ENCODE peak calls at places on chromosome 12, in seven cellular contexts. C is fibroblast of lung, Q is H9, S is stomach, K is thoracic aorta, I is Peyer's patch, O is ovary. R is an unnamed sample. For H3K4me1, the result is how much of the 10 kb centered on the place peaks cover.

GRCh38 chr12:43099691-43100163 is 452.3 kb downstream of the ADAMTS20 start:
- DNase-seq in C (no peak), Q (no peak), S (no peak), K (no peak), I (no peak), O (no peak), R (no peak)

GRCh38 chr12:119338593-119339363 is 4.2 kb downstream of the CCDC60 start:
- DNase-seq in C (no peak), Q (no peak), S (no peak), K (no peak), I (no peak), O (no peak), R (no peak)

GRCh38 chr12:76197283-76197682 is 112.8 kb upstream of the NAP1L1 start:
- DNase-seq in C (no peak), Q (no peak), S (no peak), K (no peak), I (no peak), O (no peak), R (no peak)

GRCh38 chr12:111093428-111094142 is 173.2 kb upstream of the MYL2 start:
- DNase-seq in C (no peak), Q (no peak), S (no peak), K (no peak), I (peak), O (no peak), R (no peak)

GRCh38 chr12:101783150-101783549 is 43.9 kb upstream of the SYCP3 start:
- DNase-seq in C (no peak), Q (no peak), S (no peak), K (no peak), I (no peak), O (no peak), R (no peak)

GRCh38 chr12:124605150-124605549 is 37.7 kb upstream of the NCOR2 start:
- DNase-seq in C (no peak), Q (no peak), S (no peak), K (no peak), I (no peak), O (no peak), R (no peak)

GRCh38 chr12:46981627-46982026 is 97.8 kb upstream of the PCED1B start:
- DNase-seq in C (no peak), Q (no peak), S (no peak), K (no peak), I (no peak), O (no peak), R (no peak)

GRCh38 chr12:98274430-98275130 is 240.8 kb upstream of the TMPO start:
- DNase-seq in C (no peak), Q (no peak), S (no peak), K (no peak), I (no peak), O (no peak), R (no peak)

GRCh38 chr12:22658214-22658613 is 33.2 kb downstream of the ETNK1 start:
- DNase-seq in C (peak), Q (no peak), S (no peak), K (no peak), I (no peak), O (no peak), R (no peak)

GRCh38 chr12:20142956-20143355 is 225.4 kb upstream of the PDE3A start:
- DNase-seq in C (no peak), Q (peak), S (no peak), K (no peak), I (no peak), O (no peak), R (no peak)

GRCh38 chr12:12872139-12872933 is 19.0 kb upstream of the GPRC5A start:
- DNase-seq in C (peak), Q (peak), S (peak), K (no peak), I (no peak), O (no peak), R (no peak)

GRCh38 chr12:15693233-15693911 is 95.8 kb downstream of the EPS8 start:
- DNase-seq in C (peak), Q (no peak), S (no peak), K (no peak), I (no peak), O (no peak), R (no peak)

GRCh38 chr12:121805800-121806555 is 2.2 kb downstream of the SETD1B start:
- DNase-seq in C (no peak), Q (no peak), S (no peak), K (no peak), I (no peak), O (no peak), R (peak)

GRCh38 chr12:48815281-48816110 is 2.8 kb upstream of the CACNB3 start:
- DNase-seq in C (peak), Q (peak), S (peak), K (peak), I (peak), O (peak), R (peak)

GRCh38 chr12:121894633-121895032 is 6.0 kb downstream of the PSMD9 start:
- DNase-seq in C (peak), Q (peak), S (no peak), K (no peak), I (no peak), O (peak), R (no peak)

GRCh38 chr12:66240106-66240820 is 51.2 kb downstream of the IRAK3 start:
- DNase-seq in C (no peak), Q (no peak), S (no peak), K (no peak), I (no peak), O (no peak), R (no peak)

GRCh38 chr12:23950775-23951391 is 1.4 kb upstream of the SOX5 start:
- DNase-seq in C (peak), Q (no peak), S (no peak), K (no peak), I (no peak), O (peak), R (peak)

GRCh38 chr12:47238665-47239064 is 158.9 kb upstream of the AMIGO2 start:
- DNase-seq in C (peak), Q (no peak), S (no peak), K (no peak), I (no peak), O (no peak), R (no peak)

GRCh38 chr12:81450920-81451739 is 308.0 kb downstream of the PPFIA2 start:
- DNase-seq in C (peak), Q (peak), S (no peak), K (no peak), I (no peak), O (no peak), R (peak)

GRCh38 chr12:67617619-67618018 is 30.9 kb upstream of the DYRK2 start:
- DNase-seq in C (no peak), Q (no peak), S (no peak), K (no peak), I (no peak), O (no peak), R (no peak)

GRCh38 chr12:50186667-50187066 is 19.5 kb upstream of the CERS5 start:
- DNase-seq in C (no peak), Q (no peak), S (no peak), K (no peak), I (no peak), O (no peak), R (no peak)

GRCh38 chr12:69241444-69242092 is 2.2 kb downstream of the CPSF6 start:
- DNase-seq in C (peak), Q (no peak), S (no peak), K (no peak), I (no peak), O (no peak), R (no peak)

GRCh38 chr12:117028254-117028653 is 71.0 kb downstream of the TESC start:
- DNase-seq in C (no peak), Q (peak), S (peak), K (no peak), I (no peak), O (peak), R (peak)

GRCh38 chr12:2940564-2940963 is 18.6 kb upstream of the TEAD4 start:
- DNase-seq in C (peak), Q (no peak), S (no peak), K (no peak), I (no peak), O (no peak), R (no peak)

GRCh38 chr12:131176926-131177325 is 223.2 kb downstream of the ADGRD1 start:
- DNase-seq in C (no peak), Q (no peak), S (no peak), K (no peak), I (no peak), O (no peak), R (no peak)

GRCh38 chr12:114342651-114343050 is 63.3 kb downstream of the TBX5 start:
- DNase-seq in C (no peak), Q (no peak), S (no peak), K (no peak), I (no peak), O (no peak), R (no peak)

GRCh38 chr12:6821271-6821673 is 349 bp upstream of the GPR162 start:
- DNase-seq in C (peak), Q (peak), S (peak), K (no peak), I (peak), O (peak), R (peak)

GRCh38 chr12:113230315-113231274 is 9.3 kb downstream of the TPCN1 start:
- DNase-seq in C (no peak), Q (no peak), S (no peak), K (no peak), I (no peak), O (no peak), R (peak)

GRCh38 chr12:63206908-63207307 is 55.9 kb upstream of the AVPR1A start:
- DNase-seq in C (no peak), Q (no peak), S (no peak), K (no peak), I (no peak), O (no peak), R (no peak)

GRCh38 chr12:130873825-130874224 is 2.0 kb downstream of the RAN start:
- DNase-seq in C (no peak), Q (no peak), S (no peak), K (no peak), I (no peak), O (no peak), R (no peak)

GRCh38 chr12:114320101-114320500 is 85.8 kb downstream of the TBX5 start:
- DNase-seq in C (no peak), Q (no peak), S (no peak), K (no peak), I (no peak), O (no peak), R (no peak)

GRCh38 chr12:120544691-120545090 is 10.5 kb downstream of the RNF10 start:
- DNase-seq in C (no peak), Q (no peak), S (no peak), K (no peak), I (no peak), O (no peak), R (no peak)

GRCh38 chr12:116015525-116015924 is 262.0 kb downstream of the MED13L start:
- DNase-seq in C (peak), Q (no peak), S (no peak), K (no peak), I (no peak), O (no peak), R (no peak)

GRCh38 chr12:117318591-117318990 is 42.8 kb downstream of the NOS1 start:
- DNase-seq in C (no peak), Q (no peak), S (no peak), K (no peak), I (no peak), O (no peak), R (peak)

GRCh38 chr12:122917508-122918227 is 21.7 kb upstream of the VPS37B start:
- DNase-seq in C (peak), Q (no peak), S (peak), K (no peak), I (no peak), O (no peak), R (peak)

GRCh38 chr12:109069307-109070231 is 17.2 kb downstream of the USP30 start:
- DNase-seq in C (no peak), Q (peak), S (no peak), K (no peak), I (no peak), O (no peak), R (no peak)

GRCh38 chr12:55931317-55931779 is 386 bp downstream of the DGKA start:
- DNase-seq in C (no peak), Q (no peak), S (no peak), K (no peak), I (no peak), O (no peak), R (no peak)

GRCh38 chr12:55933799-55934174 is 2.8 kb downstream of the DGKA start:
- DNase-seq in C (no peak), Q (no peak), S (no peak), K (no peak), I (no peak), O (no peak), R (no peak)

GRCh38 chr12:55933158-55933798 is 2.3 kb downstream of the DGKA start:
- DNase-seq in C (peak), Q (no peak), S (peak), K (no peak), I (no peak), O (no peak), R (peak)

GRCh38 chr12:55931780-55932545 is 1.0 kb downstream of the DGKA start:
- DNase-seq in C (peak), Q (peak), S (peak), K (no peak), I (peak), O (peak), R (peak)

GRCh38 chr12:55932546-55932919 is 1.6 kb downstream of the DGKA start:
- DNase-seq in C (peak), Q (no peak), S (no peak), K (no peak), I (peak), O (no peak), R (no peak)
- H3K4me1 ChIP-seq in C (under half), Q (under half), S (half or more), K (under half), I (half or more), O (under half), R (under half)

DNA sequence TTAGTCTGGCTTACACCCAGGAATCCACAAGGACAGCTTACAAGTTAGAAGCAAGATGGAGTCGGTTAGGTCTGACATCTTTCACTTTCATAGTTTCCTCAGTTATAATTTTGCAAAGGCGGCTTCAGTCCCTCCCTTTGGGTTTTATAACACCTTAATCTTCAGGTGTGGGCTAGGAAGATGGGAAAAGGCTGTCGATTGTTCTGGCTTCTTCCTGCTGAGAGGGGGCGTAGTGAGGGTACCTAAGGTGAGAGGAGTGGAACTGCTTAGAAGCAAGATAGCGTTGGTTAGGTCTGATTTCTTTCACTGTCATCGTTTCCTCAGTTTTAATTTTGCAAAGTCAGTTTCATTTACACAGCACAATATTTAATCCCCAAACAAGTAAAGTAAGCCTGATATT is 10.1 kb downstream of the A2ML1 start:
- DNase-seq in C (no peak), Q (no peak), S (no peak), K (no peak), I (no peak), O (no peak), R (no peak)
- H3K4me1 ChIP-seq in C (under half), Q (under half), S (under half), K (under half), I (under half), O (under half), R (under half)

GRCh38 chr12:52148541-52149181 is 43.2 kb downstream of the KRT80 start:
- DNase-seq in C (no peak), Q (peak), S (peak), K (no peak), I (no peak), O (no peak), R (peak)
- H3K4me1 ChIP-seq in C (under half), Q (under half), S (half or more), K (under half), I (half or more), O (under half), R (under half)

DNA sequence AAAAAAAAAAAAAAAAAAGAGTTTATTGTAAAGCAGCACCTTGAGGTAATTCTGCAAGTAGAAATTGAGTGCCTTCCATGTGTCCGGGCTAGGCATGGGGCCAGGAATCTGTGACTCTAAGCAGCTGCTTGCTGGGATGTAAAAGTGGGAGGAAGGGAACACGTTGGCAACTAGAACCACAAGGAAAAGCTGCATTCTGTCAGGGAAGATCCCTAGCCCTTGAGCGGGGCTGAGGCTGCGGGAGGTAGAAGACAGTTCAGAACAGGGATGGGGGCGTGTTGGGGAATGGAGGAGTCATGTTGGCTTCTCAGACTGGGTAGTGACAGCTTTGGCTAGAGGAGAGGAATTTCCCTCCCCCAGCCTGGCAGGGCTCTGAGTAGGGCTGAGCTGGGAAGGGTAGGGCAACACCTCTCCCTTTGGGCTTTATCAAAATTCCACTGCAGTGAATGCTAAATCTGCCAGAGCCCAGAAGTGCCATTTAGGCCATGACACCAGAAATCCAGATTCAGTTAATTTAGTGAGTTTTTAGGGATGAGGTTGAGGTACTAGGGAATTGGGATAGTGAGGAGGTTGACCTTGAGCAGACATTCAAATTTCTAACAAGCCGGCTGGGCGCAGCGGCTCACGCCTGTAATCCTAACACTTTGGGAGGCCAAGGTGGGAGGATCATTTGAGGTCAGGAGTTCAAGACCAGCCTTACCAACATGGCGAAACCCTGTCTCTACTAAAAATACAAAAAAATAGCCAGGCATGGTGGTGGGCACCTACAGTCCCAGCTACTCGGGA is 3.4 kb upstream of the TRAFD1 start:
- DNase-seq in C (peak), Q (peak), S (peak), K (peak), I (no peak), O (peak), R (peak)
- H3K4me1 ChIP-seq in C (under half), Q (under half), S (under half), K (under half), I (under half), O (under half), R (under half)

DNA sequence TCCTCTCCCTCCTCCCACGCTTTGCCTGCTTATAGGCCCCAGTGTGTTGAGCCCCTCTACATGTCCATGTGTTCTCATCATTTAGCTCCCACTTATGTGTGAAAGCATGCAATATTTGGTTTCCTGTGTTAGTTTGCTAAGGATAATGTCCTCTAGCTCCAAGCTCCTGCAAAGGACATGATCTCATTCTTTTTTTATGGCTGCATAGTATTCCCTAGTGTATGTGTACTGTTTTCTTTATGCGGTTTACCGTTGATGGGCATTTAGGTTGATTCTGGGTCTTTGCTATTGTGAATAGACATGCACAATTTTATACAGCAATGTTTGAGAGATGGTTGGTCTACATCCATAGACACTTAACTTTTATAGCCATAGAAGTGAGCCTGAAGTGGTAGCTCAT is 5.1 kb downstream of the RESF1 start:
- DNase-seq in C (no peak), Q (no peak), S (no peak), K (no peak), I (no peak), O (no peak), R (no peak)
- H3K4me1 ChIP-seq in C (under half), Q (under half), S (half or more), K (under half), I (under half), O (under half), R (under half)

GRCh38 chr12:104741497-104742367 is 216.4 kb downstream of the SLC41A2 start:
- DNase-seq in C (peak), Q (no peak), S (no peak), K (no peak), I (no peak), O (no peak), R (no peak)
- H3K4me1 ChIP-seq in C (under half), Q (under half), S (under half), K (under half), I (under half), O (under half), R (under half)